ENCODE peak calls at places on chromosomes 1 and 21, in ten cellular contexts. One of them, this sample, is unnamed.

GRCh38 chr1:17066530-17067426 is 12.9 kb upstream of the SDHB start:
- DNase-seq in suprapubic skin: no peak
- DNase-seq in sigmoid colon: no peak
- DNase-seq in pancreas: no peak
- DNase-seq in tibial nerve: no peak
- DNase-seq in IMR-90: no peak
- DNase-seq in tibial artery: no peak
- DNase-seq in astrocyte: no peak
- DNase-seq in left ventricle myocardium inferior: no peak
- DNase-seq in upper lobe of right lung: no peak
- DNase-seq in this sample: no peak

GRCh38 chr1:41656088-41656487 is 171.6 kb upstream of the EDN2 start:
- DNase-seq in tibial artery: no peak
- DNase-seq in sigmoid colon: no peak
- DNase-seq in left ventricle myocardium inferior: no peak
- DNase-seq in tibial nerve: no peak
- DNase-seq in IMR-90: no peak
- DNase-seq in upper lobe of right lung: no peak
- DNase-seq in suprapubic skin: peak; percentile 36
- DNase-seq in pancreas: no peak
- DNase-seq in astrocyte: no peak
- DNase-seq in this sample: no peak

GRCh38 chr1:160210563-160210962 is 5.4 kb downstream of the PEA15 start:
- DNase-seq in upper lobe of right lung: no peak
- DNase-seq in pancreas: peak; percentile 45
- DNase-seq in sigmoid colon: no peak
- DNase-seq in astrocyte: no peak
- DNase-seq in left ventricle myocardium inferior: no peak
- DNase-seq in tibial artery: no peak
- DNase-seq in tibial nerve: no peak
- DNase-seq in IMR-90: no peak
- DNase-seq in suprapubic skin: no peak
- DNase-seq in this sample: no peak

GRCh38 chr1:192654607-192655389 is 18.9 kb downstream of the RGS13 start:
- DNase-seq in sigmoid colon: no peak
- DNase-seq in pancreas: no peak
- DNase-seq in left ventricle myocardium inferior: no peak
- DNase-seq in tibial nerve: no peak
- DNase-seq in upper lobe of right lung: no peak
- DNase-seq in astrocyte: peak; percentile 57
- DNase-seq in IMR-90: peak; percentile 85
- DNase-seq in tibial artery: no peak
- DNase-seq in suprapubic skin: no peak
- DNase-seq in this sample: no peak

GRCh38 chr1:25197235-25197930 is 34.9 kb downstream of the SYF2 start:
- DNase-seq in IMR-90: no peak
- DNase-seq in upper lobe of right lung: no peak
- DNase-seq in pancreas: no peak
- DNase-seq in sigmoid colon: no peak
- DNase-seq in tibial nerve: no peak
- DNase-seq in left ventricle myocardium inferior: no peak
- DNase-seq in tibial artery: no peak
- DNase-seq in suprapubic skin: no peak
- DNase-seq in astrocyte: no peak
- DNase-seq in this sample: no peak

GRCh38 chr1:247375747-247376146 is 40.2 kb upstream of the NLRP3 start:
- DNase-seq in astrocyte: no peak
- DNase-seq in pancreas: no peak
- DNase-seq in sigmoid colon: no peak
- DNase-seq in tibial nerve: no peak
- DNase-seq in tibial artery: no peak
- DNase-seq in upper lobe of right lung: no peak
- DNase-seq in left ventricle myocardium inferior: no peak
- DNase-seq in IMR-90: no peak
- DNase-seq in suprapubic skin: no peak
- DNase-seq in this sample: no peak

GRCh38 chr1:33902486-33903209 is 38.8 kb downstream of the HMGB4 start:
- DNase-seq in astrocyte: peak; percentile 43
- DNase-seq in sigmoid colon: no peak
- DNase-seq in tibial artery: no peak
- DNase-seq in tibial nerve: no peak
- DNase-seq in upper lobe of right lung: no peak
- DNase-seq in IMR-90: no peak
- DNase-seq in suprapubic skin: no peak
- DNase-seq in pancreas: no peak
- DNase-seq in left ventricle myocardium inferior: no peak
- DNase-seq in this sample: no peak

GRCh38 chr1:21368514-21369289 is 71.2 kb upstream of the NBPF3 start:
- DNase-seq in tibial artery: peak; percentile 77
- DNase-seq in IMR-90: peak; percentile 84
- DNase-seq in sigmoid colon: peak; percentile 92
- DNase-seq in upper lobe of right lung: peak; percentile 84
- DNase-seq in pancreas: peak; percentile 79
- DNase-seq in tibial nerve: peak; percentile 71
- DNase-seq in astrocyte: peak; percentile 53
- DNase-seq in suprapubic skin: peak; percentile 81
- DNase-seq in left ventricle myocardium inferior: peak; percentile 76
- DNase-seq in this sample: no peak

GRCh38 chr1:199447906-199448305 is 579.6 kb upstream of the NR5A2 start:
- DNase-seq in pancreas: no peak
- DNase-seq in sigmoid colon: no peak
- DNase-seq in upper lobe of right lung: no peak
- DNase-seq in left ventricle myocardium inferior: no peak
- DNase-seq in IMR-90: no peak
- DNase-seq in tibial artery: no peak
- DNase-seq in suprapubic skin: no peak
- DNase-seq in tibial nerve: no peak
- DNase-seq in astrocyte: peak; percentile 5
- DNase-seq in this sample: no peak

GRCh38 chr1:99705385-99705784 is 59.5 kb downstream of the PALMD start:
- DNase-seq in astrocyte: no peak
- DNase-seq in IMR-90: no peak
- DNase-seq in pancreas: no peak
- DNase-seq in left ventricle myocardium inferior: no peak
- DNase-seq in tibial nerve: no peak
- DNase-seq in sigmoid colon: no peak
- DNase-seq in suprapubic skin: no peak
- DNase-seq in upper lobe of right lung: no peak
- DNase-seq in tibial artery: no peak
- DNase-seq in this sample: no peak

GRCh38 chr1:116628448-116628847 is 39.1 kb downstream of the IGSF3 start:
- DNase-seq in left ventricle myocardium inferior: no peak
- DNase-seq in sigmoid colon: no peak
- DNase-seq in pancreas: no peak
- DNase-seq in upper lobe of right lung: no peak
- DNase-seq in IMR-90: no peak
- DNase-seq in suprapubic skin: no peak
- DNase-seq in astrocyte: no peak
- DNase-seq in tibial nerve: no peak
- DNase-seq in tibial artery: no peak
- DNase-seq in this sample: no peak

GRCh38 chr1:5779608-5780323 is 212.5 kb downstream of the NPHP4 start:
- DNase-seq in sigmoid colon: no peak
- DNase-seq in astrocyte: no peak
- DNase-seq in tibial nerve: no peak
- DNase-seq in left ventricle myocardium inferior: no peak
- DNase-seq in suprapubic skin: no peak
- DNase-seq in tibial artery: no peak
- DNase-seq in upper lobe of right lung: no peak
- DNase-seq in IMR-90: no peak
- DNase-seq in pancreas: no peak
- DNase-seq in this sample: peak; percentile 24

DNA sequence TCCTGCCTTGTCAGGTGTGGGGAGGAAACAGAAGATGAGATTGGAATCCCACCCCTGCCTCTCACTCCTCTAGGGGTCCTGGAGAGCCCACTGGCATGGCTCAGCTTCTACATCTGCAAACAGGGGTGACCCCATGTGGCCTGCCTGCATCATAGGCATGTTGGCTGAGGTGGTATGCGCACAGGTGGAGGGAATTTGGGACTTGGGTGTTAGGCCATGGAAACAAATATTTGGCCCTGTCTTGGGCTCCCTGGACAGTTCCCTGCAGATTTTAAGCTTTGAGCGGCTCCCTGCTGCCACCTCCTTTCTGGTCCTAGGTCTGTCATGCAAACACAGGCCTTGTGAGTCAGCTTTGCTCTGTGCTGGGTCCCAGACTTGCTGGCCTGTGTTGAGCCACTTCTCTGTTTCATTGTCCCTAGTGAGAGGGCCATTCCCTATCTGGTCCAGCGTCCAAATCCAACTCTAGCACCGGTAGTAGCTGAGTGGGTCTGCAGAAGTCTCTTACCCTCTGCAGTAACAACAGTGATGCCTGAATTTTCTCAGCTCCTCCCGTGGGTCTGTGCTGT is 5.9 kb downstream of the TTC22 start:
- DNase-seq in tibial artery: no peak
- DNase-seq in IMR-90: no peak
- DNase-seq in upper lobe of right lung: no peak
- DNase-seq in astrocyte: no peak
- DNase-seq in sigmoid colon: no peak
- DNase-seq in pancreas: no peak
- DNase-seq in suprapubic skin: no peak
- DNase-seq in left ventricle myocardium inferior: no peak
- DNase-seq in tibial nerve: no peak
- DNase-seq in this sample: no peak
- TF ChIP-seq CTCF in tibial artery: no peak
- TF ChIP-seq CTCF in IMR-90: no peak
- TF ChIP-seq CTCF in upper lobe of right lung: no peak
- TF ChIP-seq CTCF in astrocyte: no peak
- TF ChIP-seq CTCF in sigmoid colon: no peak
- TF ChIP-seq CTCF in pancreas: no peak
- TF ChIP-seq CTCF in suprapubic skin: no peak
- TF ChIP-seq CTCF in left ventricle myocardium inferior: no peak
- TF ChIP-seq CTCF in tibial nerve: no peak
- TF ChIP-seq CTCF in this sample: peak; percentile 10

GRCh38 chr1:207020016-207020708 is 12.4 kb downstream of the C1orf116 start:
- DNase-seq in suprapubic skin: no peak
- DNase-seq in sigmoid colon: no peak
- DNase-seq in left ventricle myocardium inferior: no peak
- DNase-seq in tibial artery: no peak
- DNase-seq in astrocyte: no peak
- DNase-seq in IMR-90: no peak
- DNase-seq in upper lobe of right lung: no peak
- DNase-seq in pancreas: no peak
- DNase-seq in tibial nerve: no peak
- DNase-seq in this sample: peak; percentile 87

GRCh38 chr1:207021876-207022596 is 10.5 kb downstream of the C1orf116 start:
- DNase-seq in suprapubic skin: no peak
- DNase-seq in tibial artery: no peak
- DNase-seq in sigmoid colon: no peak
- DNase-seq in pancreas: no peak
- DNase-seq in IMR-90: no peak
- DNase-seq in tibial nerve: no peak
- DNase-seq in astrocyte: no peak
- DNase-seq in upper lobe of right lung: no peak
- DNase-seq in left ventricle myocardium inferior: no peak
- DNase-seq in this sample: no peak

GRCh38 chr1:207021139-207021861 is 11.3 kb downstream of the C1orf116 start:
- DNase-seq in IMR-90: peak; percentile 73
- DNase-seq in sigmoid colon: no peak
- DNase-seq in pancreas: no peak
- DNase-seq in suprapubic skin: no peak
- DNase-seq in astrocyte: peak; percentile 82
- DNase-seq in left ventricle myocardium inferior: no peak
- DNase-seq in tibial nerve: no peak
- DNase-seq in tibial artery: no peak
- DNase-seq in upper lobe of right lung: no peak
- DNase-seq in this sample: no peak

GRCh38 chr1:207019161-207019560 is 13.4 kb downstream of the C1orf116 start:
- DNase-seq in astrocyte: no peak
- DNase-seq in suprapubic skin: no peak
- DNase-seq in tibial nerve: no peak
- DNase-seq in sigmoid colon: no peak
- DNase-seq in upper lobe of right lung: no peak
- DNase-seq in left ventricle myocardium inferior: no peak
- DNase-seq in IMR-90: no peak
- DNase-seq in tibial artery: no peak
- DNase-seq in pancreas: no peak
- DNase-seq in this sample: no peak

DNA sequence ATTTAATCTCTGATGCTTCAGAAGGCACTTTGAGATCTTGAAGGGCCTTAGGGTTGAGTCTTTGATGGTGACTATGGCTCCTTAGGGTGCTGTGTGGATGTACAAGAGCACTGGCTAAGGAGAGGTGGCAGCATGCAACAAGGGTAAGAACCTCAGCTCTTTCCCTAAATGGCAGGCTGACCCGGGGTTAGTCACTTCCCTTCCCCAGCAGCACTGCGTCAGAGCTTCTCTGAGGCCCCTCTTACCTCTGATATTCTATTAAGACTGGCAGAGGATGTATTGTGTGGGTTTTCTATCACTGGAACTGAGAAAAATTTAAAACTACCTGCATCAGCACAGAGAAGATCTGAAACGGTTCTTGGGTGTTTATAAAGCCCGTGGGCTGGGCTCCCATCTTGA is 11.8 kb downstream of the C1orf116 start:
- DNase-seq in upper lobe of right lung: no peak
- DNase-seq in astrocyte: no peak
- DNase-seq in pancreas: no peak
- DNase-seq in tibial artery: no peak
- DNase-seq in left ventricle myocardium inferior: no peak
- DNase-seq in tibial nerve: no peak
- DNase-seq in sigmoid colon: no peak
- DNase-seq in IMR-90: peak; percentile 37
- DNase-seq in suprapubic skin: no peak
- DNase-seq in this sample: no peak
- H3K4me1 ChIP-seq in upper lobe of right lung: peaks cover 26% of the 10 kb centered on the region
- H3K4me1 ChIP-seq in astrocyte: peaks cover 36% of the 10 kb centered on the region
- H3K4me1 ChIP-seq in pancreas: peaks cover 27% of the 10 kb centered on the region
- H3K4me1 ChIP-seq in tibial artery: peaks cover 12% of the 10 kb centered on the region
- H3K4me1 ChIP-seq in left ventricle myocardium inferior: peaks cover 41% of the 10 kb centered on the region
- H3K4me1 ChIP-seq in tibial nerve: peaks cover 15% of the 10 kb centered on the region
- H3K4me1 ChIP-seq in sigmoid colon: peaks cover 15% of the 10 kb centered on the region
- H3K4me1 ChIP-seq in IMR-90: peaks cover 6% of the 10 kb centered on the region
- H3K4me1 ChIP-seq in suprapubic skin: peaks cover 82% of the 10 kb centered on the region
- H3K4me1 ChIP-seq in this sample: peaks cover 54% of the 10 kb centered on the region

GRCh38 chr1:230222678-230223077 is 155.6 kb downstream of the GALNT2 start:
- DNase-seq in sigmoid colon: no peak
- DNase-seq in upper lobe of right lung: no peak
- DNase-seq in IMR-90: no peak
- DNase-seq in tibial artery: no peak
- DNase-seq in left ventricle myocardium inferior: no peak
- DNase-seq in suprapubic skin: no peak
- DNase-seq in astrocyte: no peak
- DNase-seq in pancreas: no peak
- DNase-seq in tibial nerve: no peak
- DNase-seq in this sample: no peak
- TF ChIP-seq CTCF in sigmoid colon: no peak
- TF ChIP-seq CTCF in upper lobe of right lung: peak; percentile 17
- TF ChIP-seq CTCF in IMR-90: peak; percentile 6
- TF ChIP-seq CTCF in tibial artery: no peak
- TF ChIP-seq CTCF in left ventricle myocardium inferior: no peak
- TF ChIP-seq CTCF in suprapubic skin: no peak
- TF ChIP-seq CTCF in astrocyte: no peak
- TF ChIP-seq CTCF in pancreas: no peak
- TF ChIP-seq CTCF in tibial nerve: no peak
- TF ChIP-seq CTCF in this sample: no peak

DNA sequence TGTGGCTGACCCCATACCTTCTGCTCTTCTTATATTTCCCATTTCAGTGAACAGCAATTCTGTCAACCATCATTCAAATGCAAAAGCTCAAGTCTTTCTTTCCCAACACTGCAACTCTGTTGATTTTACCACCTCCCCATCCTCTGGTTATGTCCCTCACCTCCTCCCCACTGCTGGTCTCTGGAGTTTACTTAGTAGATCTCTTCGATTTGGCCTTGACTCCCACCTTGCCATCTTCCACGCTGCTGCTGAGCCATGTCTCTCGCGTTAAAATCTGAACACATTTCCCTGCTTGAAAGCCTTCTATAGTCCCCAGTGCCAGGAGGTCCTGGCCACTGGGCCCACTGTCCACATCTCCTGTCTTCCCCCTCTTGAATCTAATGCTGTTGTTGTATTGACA is 125.5 kb downstream of the RUNX1 start:
- DNase-seq in left ventricle myocardium inferior: no peak
- DNase-seq in tibial artery: no peak
- DNase-seq in pancreas: no peak
- DNase-seq in tibial nerve: no peak
- DNase-seq in sigmoid colon: no peak
- DNase-seq in astrocyte: no peak
- DNase-seq in suprapubic skin: no peak
- DNase-seq in IMR-90: no peak
- DNase-seq in upper lobe of right lung: no peak
- DNase-seq in this sample: no peak
- H3K4me1 ChIP-seq in left ventricle myocardium inferior: no peaks in the 10 kb centered on the region
- H3K4me1 ChIP-seq in tibial artery: no peaks in the 10 kb centered on the region
- H3K4me1 ChIP-seq in pancreas: no peaks in the 10 kb centered on the region
- H3K4me1 ChIP-seq in tibial nerve: no peaks in the 10 kb centered on the region
- H3K4me1 ChIP-seq in sigmoid colon: no peaks in the 10 kb centered on the region
- H3K4me1 ChIP-seq in astrocyte: no peaks in the 10 kb centered on the region
- H3K4me1 ChIP-seq in suprapubic skin: no peaks in the 10 kb centered on the region
- H3K4me1 ChIP-seq in IMR-90: no peaks in the 10 kb centered on the region
- H3K4me1 ChIP-seq in upper lobe of right lung: peaks cover 3% of the 10 kb centered on the region
- H3K4me1 ChIP-seq in this sample: no peaks in the 10 kb centered on the region

This sample was measured in RWPE2.